ENCODE peak calls at places on chromosomes 5 and 9, in four cellular contexts. One of them, this sample, is unnamed.

GRCh38 chr5:79225026-79225425 is 10.9 kb upstream of the JMY start:
- DNase-seq in PC-9: no peak
- DNase-seq in fibroblast of pulmonary artery: no peak
- DNase-seq in AG10803: peak
- DNase-seq in this sample: peak

GRCh38 chr5:74206571-74207550 is 433.7 kb downstream of the ENC1 start:
- DNase-seq in fibroblast of pulmonary artery: peak
- DNase-seq in AG10803: peak
- DNase-seq in PC-9: no peak
- DNase-seq in this sample: peak

GRCh38 chr5:58227858-58228257 is 232.0 kb downstream of the PLK2 start:
- DNase-seq in PC-9: no peak
- DNase-seq in AG10803: no peak
- DNase-seq in fibroblast of pulmonary artery: no peak
- DNase-seq in this sample: no peak

GRCh38 chr5:171295801-171296200 is 13.2 kb upstream of the TLX3 start:
- DNase-seq in PC-9: peak
- DNase-seq in fibroblast of pulmonary artery: no peak
- DNase-seq in AG10803: no peak
- DNase-seq in this sample: no peak

GRCh38 chr5:81506900-81507588 is 113.1 kb upstream of the ACOT12 start:
- DNase-seq in PC-9: peak
- DNase-seq in AG10803: peak
- DNase-seq in fibroblast of pulmonary artery: peak
- DNase-seq in this sample: peak

GRCh38 chr9:120337131-120337530 is 242.8 kb downstream of the CDK5RAP2 start:
- DNase-seq in PC-9: no peak
- DNase-seq in AG10803: no peak
- DNase-seq in fibroblast of pulmonary artery: no peak
- DNase-seq in this sample: no peak

GRCh38 chr5:179698935-179699639 is at the start of gene CANX:
- DNase-seq in PC-9: no peak
- DNase-seq in AG10803: no peak
- DNase-seq in fibroblast of pulmonary artery: no peak
- DNase-seq in this sample: no peak

GRCh38 chr5:140596364-140596763 is 31.7 kb downstream of the SLC35A4 start:
- DNase-seq in PC-9: no peak
- DNase-seq in AG10803: no peak
- DNase-seq in fibroblast of pulmonary artery: peak
- DNase-seq in this sample: peak

GRCh38 chr5:159209438-159210305 is at the start of gene RNF145:
- DNase-seq in fibroblast of pulmonary artery: peak
- DNase-seq in AG10803: peak
- DNase-seq in PC-9: peak
- DNase-seq in this sample: peak

GRCh38 chr5:128353416-128354107 is 184.5 kb downstream of the FBN2 start:
- DNase-seq in PC-9: no peak
- DNase-seq in fibroblast of pulmonary artery: no peak
- DNase-seq in AG10803: no peak
- DNase-seq in this sample: no peak

GRCh38 chr5:1648806-1649205 is 125.0 kb upstream of the LPCAT1 start:
- DNase-seq in fibroblast of pulmonary artery: no peak
- DNase-seq in AG10803: peak
- DNase-seq in PC-9: no peak
- DNase-seq in this sample: peak

GRCh38 chr9:4833781-4834560 is 41.2 kb downstream of the RCL1 start:
- DNase-seq in PC-9: no peak
- DNase-seq in AG10803: peak
- DNase-seq in fibroblast of pulmonary artery: peak
- DNase-seq in this sample: peak

GRCh38 chr5:170135796-170136490 is 30.2 kb downstream of the FOXI1 start:
- DNase-seq in PC-9: peak
- DNase-seq in fibroblast of pulmonary artery: peak
- DNase-seq in AG10803: no peak
- DNase-seq in this sample: peak

GRCh38 chr5:151868451-151868850 is 56.2 kb downstream of the GLRA1 start:
- DNase-seq in fibroblast of pulmonary artery: no peak
- DNase-seq in PC-9: no peak
- DNase-seq in AG10803: no peak
- DNase-seq in this sample: no peak

GRCh38 chr5:1785984-1786383 is 13.7 kb downstream of the MRPL36 start:
- DNase-seq in PC-9: no peak
- DNase-seq in fibroblast of pulmonary artery: no peak
- DNase-seq in AG10803: no peak
- DNase-seq in this sample: no peak

GRCh38 chr5:2762744-2763532 is 11.5 kb upstream of the IRX2 start:
- DNase-seq in PC-9: no peak
- DNase-seq in AG10803: no peak
- DNase-seq in fibroblast of pulmonary artery: no peak
- DNase-seq in this sample: no peak

GRCh38 chr9:93681316-93682154 is 105.2 kb downstream of the PHF2 start:
- DNase-seq in fibroblast of pulmonary artery: no peak
- DNase-seq in AG10803: no peak
- DNase-seq in PC-9: no peak
- DNase-seq in this sample: no peak

GRCh38 chr5:50325237-50325832 is 115.8 kb downstream of the EMB start:
- DNase-seq in AG10803: peak
- DNase-seq in PC-9: no peak
- DNase-seq in fibroblast of pulmonary artery: peak
- DNase-seq in this sample: peak

GRCh38 chr9:135076143-135076875 is 11.2 kb upstream of the OLFM1 start:
- DNase-seq in AG10803: no peak
- DNase-seq in fibroblast of pulmonary artery: no peak
- DNase-seq in PC-9: no peak
- DNase-seq in this sample: no peak

DNA sequence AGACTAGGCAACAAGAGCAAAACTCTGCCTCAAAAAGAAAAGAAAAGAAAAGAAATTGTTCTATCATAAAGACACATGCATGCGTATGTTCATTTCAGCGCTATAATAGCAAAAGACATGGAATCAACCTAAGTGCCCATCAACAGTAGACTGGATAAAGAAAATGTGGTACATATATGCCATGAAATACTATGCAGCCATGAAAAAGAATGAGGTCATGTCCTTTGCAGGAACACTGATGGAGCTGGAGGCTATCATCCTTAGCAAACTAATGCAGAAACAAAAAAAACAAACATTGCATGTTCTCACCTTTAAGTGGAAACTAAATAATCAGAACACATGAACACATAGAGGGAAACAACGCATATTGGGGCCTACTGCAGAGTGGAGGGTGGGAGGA is 6.3 kb upstream of the ZNF883 start:
- DNase-seq in AG10803: no peak
- DNase-seq in PC-9: no peak
- DNase-seq in fibroblast of pulmonary artery: no peak
- DNase-seq in this sample: no peak
- TF ChIP-seq CTCF in AG10803: no peak
- TF ChIP-seq CTCF in PC-9: no peak
- TF ChIP-seq CTCF in fibroblast of pulmonary artery: no peak
- TF ChIP-seq CTCF in this sample: no peak

DNA sequence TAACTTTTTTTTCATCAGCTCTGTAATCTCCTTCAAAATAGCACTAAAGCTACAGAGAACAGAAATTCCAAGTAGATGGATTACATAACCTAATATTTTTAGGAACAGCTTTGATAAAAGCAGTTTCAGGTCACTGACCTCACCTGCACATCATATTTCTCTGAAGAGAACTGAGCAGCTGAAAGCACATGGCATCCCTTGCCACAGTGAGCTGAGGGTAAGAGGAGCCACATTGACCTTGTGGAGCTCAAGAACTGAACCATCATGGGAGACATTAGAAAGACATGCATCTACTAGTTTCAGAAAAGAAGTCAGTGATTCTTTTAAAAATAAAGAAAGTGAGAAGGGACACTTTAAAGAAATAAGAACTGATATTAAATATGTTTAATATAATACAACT is 222.7 kb downstream of the CFAP90 start:
- DNase-seq in PC-9: no peak
- DNase-seq in fibroblast of pulmonary artery: no peak
- DNase-seq in AG10803: no peak
- DNase-seq in this sample: no peak
- H3K4me3 ChIP-seq in PC-9: no peak
- H3K4me3 ChIP-seq in fibroblast of pulmonary artery: no peak
- H3K4me3 ChIP-seq in AG10803: no peak
- H3K4me3 ChIP-seq in this sample: no peak

GRCh38 chr5:149381986-149382338 is 2.9 kb upstream of the IL17B start:
- DNase-seq in PC-9: no peak
- DNase-seq in fibroblast of pulmonary artery: peak
- DNase-seq in AG10803: peak
- DNase-seq in this sample: peak
- TF ChIP-seq CTCF in PC-9: peak
- TF ChIP-seq CTCF in fibroblast of pulmonary artery: peak
- TF ChIP-seq CTCF in AG10803: peak
- TF ChIP-seq CTCF in this sample: peak

GRCh38 chr9:137581361-137582285 is 2.9 kb upstream of the DPH7 start:
- DNase-seq in fibroblast of pulmonary artery: no peak
- DNase-seq in PC-9: no peak
- DNase-seq in AG10803: no peak
- DNase-seq in this sample: no peak

GRCh38 chr9:137580209-137580957 is 1.7 kb upstream of the DPH7 start:
- DNase-seq in PC-9: no peak
- DNase-seq in fibroblast of pulmonary artery: no peak
- DNase-seq in AG10803: no peak
- DNase-seq in this sample: no peak

GRCh38 chr9:137580958-137581331 is 2.2 kb upstream of the DPH7 start:
- DNase-seq in AG10803: no peak
- DNase-seq in fibroblast of pulmonary artery: no peak
- DNase-seq in PC-9: no peak
- DNase-seq in this sample: no peak

GRCh38 chr9:137578518-137579258 is at the start of gene DPH7:
- DNase-seq in fibroblast of pulmonary artery: peak
- DNase-seq in AG10803: peak
- DNase-seq in PC-9: peak
- DNase-seq in this sample: peak

DNA sequence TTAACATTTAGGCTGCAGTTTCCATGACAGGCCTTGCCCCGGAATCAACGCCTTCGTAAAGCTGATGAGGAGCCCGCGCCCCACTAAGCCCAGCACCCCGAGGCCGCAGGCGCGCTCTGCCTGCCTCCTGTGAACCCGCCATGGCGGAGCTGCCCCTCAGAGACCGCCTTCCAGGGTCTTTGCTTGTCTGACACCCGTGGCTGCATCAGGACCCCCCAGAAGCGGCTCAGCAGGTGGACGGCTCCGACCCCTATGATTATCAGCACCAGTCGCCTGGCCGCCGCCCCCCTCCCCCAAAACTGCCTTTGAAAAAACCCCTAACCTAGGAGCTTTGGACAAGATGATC is 507 bp upstream of the DPH7 start:
- DNase-seq in fibroblast of pulmonary artery: no peak
- DNase-seq in AG10803: no peak
- DNase-seq in PC-9: no peak
- DNase-seq in this sample: no peak
- H3K4me3 ChIP-seq in fibroblast of pulmonary artery: peak
- H3K4me3 ChIP-seq in AG10803: peak
- H3K4me3 ChIP-seq in PC-9: peak
- H3K4me3 ChIP-seq in this sample: peak

GRCh38 chr5:149775785-149776184 is 45.7 kb downstream of the PPARGC1B start:
- DNase-seq in AG10803: peak
- DNase-seq in PC-9: no peak
- DNase-seq in fibroblast of pulmonary artery: peak
- DNase-seq in this sample: no peak
- TF ChIP-seq CTCF in AG10803: peak
- TF ChIP-seq CTCF in PC-9: peak
- TF ChIP-seq CTCF in fibroblast of pulmonary artery: peak
- TF ChIP-seq CTCF in this sample: peak

GRCh38 chr9:111034146-111034545 is 4.1 kb downstream of the LPAR1 start:
- DNase-seq in PC-9: no peak
- DNase-seq in fibroblast of pulmonary artery: no peak
- DNase-seq in AG10803: no peak
- DNase-seq in this sample: no peak
- H3K4me3 ChIP-seq in PC-9: no peak
- H3K4me3 ChIP-seq in fibroblast of pulmonary artery: no peak
- H3K4me3 ChIP-seq in AG10803: no peak
- H3K4me3 ChIP-seq in this sample: peak

GRCh38 chr9:5851445-5851844 is 18.5 kb upstream of the ERMP1 start:
- DNase-seq in AG10803: peak
- DNase-seq in fibroblast of pulmonary artery: peak
- DNase-seq in PC-9: peak
- DNase-seq in this sample: peak
- TF ChIP-seq CTCF in AG10803: no peak
- TF ChIP-seq CTCF in fibroblast of pulmonary artery: no peak
- TF ChIP-seq CTCF in PC-9: no peak
- TF ChIP-seq CTCF in this sample: no peak

GRCh38 chr5:59586811-59587340 is 306.6 kb downstream of the PDE4D start:
- DNase-seq in fibroblast of pulmonary artery: no peak
- DNase-seq in AG10803: no peak
- DNase-seq in PC-9: no peak
- DNase-seq in this sample: no peak
- H3K4me3 ChIP-seq in fibroblast of pulmonary artery: no peak
- H3K4me3 ChIP-seq in AG10803: peak
- H3K4me3 ChIP-seq in PC-9: no peak
- H3K4me3 ChIP-seq in this sample: no peak

DNA sequence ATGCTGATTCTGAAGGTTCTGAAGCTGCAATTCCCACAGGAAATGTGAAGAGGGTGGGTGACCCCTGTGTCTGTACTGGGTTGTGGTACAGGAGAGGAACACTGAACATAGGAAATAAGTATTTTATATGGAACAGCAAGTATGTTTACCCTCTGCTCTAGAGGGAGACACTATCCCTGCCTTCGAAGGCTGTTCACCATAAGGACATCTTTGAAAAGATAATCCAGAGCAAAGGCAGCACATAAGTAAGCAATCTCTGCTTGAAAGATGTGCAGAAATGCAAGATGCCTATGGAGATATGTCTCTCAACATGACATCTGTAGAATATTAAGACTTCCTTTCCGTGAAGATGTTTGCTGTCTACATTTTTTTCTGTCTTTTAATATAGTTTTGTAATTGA is 184.4 kb upstream of the EFNA5 start:
- DNase-seq in PC-9: no peak
- DNase-seq in fibroblast of pulmonary artery: no peak
- DNase-seq in AG10803: peak
- DNase-seq in this sample: no peak
- TF ChIP-seq CTCF in PC-9: no peak
- TF ChIP-seq CTCF in fibroblast of pulmonary artery: no peak
- TF ChIP-seq CTCF in AG10803: peak
- TF ChIP-seq CTCF in this sample: no peak

DNA sequence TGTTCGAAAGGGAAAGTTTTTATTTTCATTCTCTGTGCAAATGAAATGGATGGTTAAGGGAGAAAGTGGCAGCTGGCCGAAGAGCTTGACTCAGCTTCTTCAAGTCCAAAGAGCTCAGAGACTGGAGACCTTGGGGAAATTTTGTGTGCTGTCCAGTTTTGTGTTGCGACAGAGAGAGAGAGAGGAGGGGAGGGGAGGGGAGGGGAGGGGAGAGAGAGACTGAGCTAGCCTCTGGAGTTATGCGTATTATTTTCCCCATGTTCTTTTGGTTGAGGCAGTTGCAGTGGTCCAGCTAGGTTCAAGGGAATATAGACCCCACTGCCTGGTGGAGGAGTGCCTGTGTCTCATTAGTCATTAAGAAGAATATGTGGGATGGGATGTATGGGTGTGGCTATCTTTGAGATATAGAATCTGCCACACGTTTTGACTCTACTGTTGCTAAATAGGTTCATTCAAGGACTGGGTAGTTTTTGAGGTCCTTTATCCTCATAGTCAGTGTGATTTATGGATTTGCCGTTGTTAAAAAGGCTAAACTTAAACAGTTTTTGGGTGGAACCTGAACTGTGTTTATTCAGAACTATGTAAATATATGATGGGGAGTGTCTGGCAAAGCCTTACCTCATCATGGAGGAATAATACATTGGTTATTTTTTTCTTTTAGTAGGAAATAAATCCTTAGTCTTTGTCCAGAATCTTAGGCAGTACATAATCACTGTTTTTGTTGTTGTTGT is 69.7 kb downstream of the ARHGAP26 start:
- DNase-seq in AG10803: peak
- DNase-seq in fibroblast of pulmonary artery: peak
- DNase-seq in PC-9: no peak
- DNase-seq in this sample: peak
- H3K4me3 ChIP-seq in AG10803: peak
- H3K4me3 ChIP-seq in fibroblast of pulmonary artery: no peak
- H3K4me3 ChIP-seq in PC-9: no peak
- H3K4me3 ChIP-seq in this sample: peak

This sample was measured in fibroblast of the aortic adventitia.